ENCODE peak calls at places on chromosomes 5 and 9, in six cellular contexts. Z is tibial artery; O is CD4-positive, alpha-beta memory T cell; Y is pancreas; J is PC-3; R is GM23248. I is an unnamed sample.

GRCh38 chr9:87873607-87874319 is 8.9 kb upstream of the SPATA31E1 start:
- DNase-seq in Y (no peak), Z (no peak), O (no peak), R (no peak), J (no peak), I (no peak)

GRCh38 chr5:172102913-172103629 is 85.0 kb downstream of the STK10 start:
- DNase-seq in O (no peak), R (peak; percentile 99), Y (peak; percentile 53), J (peak; percentile 97), Z (peak; percentile 44), I (no peak)

GRCh38 chr9:135300346-135301141 is 179.0 kb upstream of the PPP1R26 start:
- DNase-seq in R (no peak), Z (no peak), Y (peak; percentile 59), J (no peak), O (no peak), I (no peak)

GRCh38 chr9:69234683-69235082 is 60.6 kb downstream of the TJP2 start:
- DNase-seq in R (no peak), O (no peak), Y (no peak), Z (no peak), J (no peak), I (no peak)

GRCh38 chr9:138119202-138120027 is 241.8 kb downstream of the CACNA1B start:
- DNase-seq in O (no peak), Y (no peak), J (no peak), R (no peak), Z (no peak), I (no peak)

GRCh38 chr5:33491941-33492340 is 51.2 kb downstream of the TARS1 start:
- DNase-seq in R (peak; percentile 25), O (no peak), Z (no peak), Y (no peak), J (no peak), I (no peak)

GRCh38 chr5:74575741-74576538 is 64.6 kb downstream of the ENC1 start:
- DNase-seq in O (peak; percentile 25), Z (no peak), R (peak; percentile 88), J (peak; percentile 86), Y (no peak), I (no peak)

GRCh38 chr9:26863074-26863473 is 29.5 kb downstream of the CAAP1 start:
- DNase-seq in Z (no peak), R (peak; percentile 44), J (peak; percentile 14), O (no peak), Y (no peak), I (no peak)

GRCh38 chr9:76333964-76334363 is 60.3 kb downstream of the RFK start:
- DNase-seq in R (no peak), O (no peak), Y (no peak), Z (no peak), J (no peak), I (no peak)

GRCh38 chr5:86880344-86880743 is 262.6 kb downstream of the COX7C start:
- DNase-seq in Z (no peak), Y (no peak), J (no peak), R (no peak), O (no peak), I (no peak)

GRCh38 chr5:42507451-42508092 is 84.3 kb downstream of the GHR start:
- DNase-seq in J (no peak), Z (no peak), O (no peak), R (no peak), Y (no peak), I (no peak)

GRCh38 chr9:6927838-6928237 is 170.1 kb downstream of the KDM4C start:
- DNase-seq in R (no peak), Z (no peak), O (no peak), Y (no peak), J (no peak), I (no peak)

GRCh38 chr5:43691275-43691674 is 88.3 kb downstream of the NNT start:
- DNase-seq in Y (no peak), O (no peak), J (no peak), Z (no peak), R (no peak), I (no peak)

GRCh38 chr9:72268961-72269360 is 96.0 kb downstream of the ZFAND5 start:
- DNase-seq in J (no peak), Y (no peak), Z (no peak), R (no peak), O (no peak), I (no peak)

GRCh38 chr9:99030082-99030481 is 74.8 kb upstream of the TGFBR1 start:
- DNase-seq in Y (no peak), R (peak; percentile 93), O (no peak), J (no peak), Z (no peak), I (no peak)

GRCh38 chr5:71623221-71623794 is 36.2 kb downstream of the MCCC2 start:
- DNase-seq in Z (no peak), O (no peak), J (no peak), R (no peak), Y (no peak), I (no peak)

GRCh38 chr5:40676643-40677333 is 2.9 kb upstream of the PTGER4 start:
- DNase-seq in R (peak; percentile 78), Y (no peak), Z (peak; percentile 64), O (no peak), J (peak; percentile 92), I (no peak)
- H3K4me3 ChIP-seq in R (peak overlapping the region; percentile 14), Y (no peak overlapping the region), Z (peak overlapping the region; percentile 17), O (no peak overlapping the region), J (peak overlapping the region; percentile 90), I (peak overlapping the region; percentile 11)

GRCh38 chr5:872301-872700 is 20.3 kb downstream of the BRD9 start:
- DNase-seq in J (no peak), Y (peak; percentile 21), O (no peak), R (no peak), Z (no peak), I (no peak)

GRCh38 chr5:868599-869135 is 17.9 kb upstream of the ZDHHC11 start:
- DNase-seq in Y (no peak), O (no peak), Z (no peak), J (no peak), R (no peak), I (no peak)

GRCh38 chr5:871596-872298 is 20.9 kb downstream of the BRD9 start:
- DNase-seq in R (no peak), J (no peak), O (no peak), Y (peak; percentile 34), Z (no peak), I (no peak)

GRCh38 chr5:873328-873727 is 19.3 kb downstream of the BRD9 start:
- DNase-seq in R (no peak), J (no peak), O (no peak), Y (peak; percentile 21), Z (no peak), I (no peak)

DNA sequence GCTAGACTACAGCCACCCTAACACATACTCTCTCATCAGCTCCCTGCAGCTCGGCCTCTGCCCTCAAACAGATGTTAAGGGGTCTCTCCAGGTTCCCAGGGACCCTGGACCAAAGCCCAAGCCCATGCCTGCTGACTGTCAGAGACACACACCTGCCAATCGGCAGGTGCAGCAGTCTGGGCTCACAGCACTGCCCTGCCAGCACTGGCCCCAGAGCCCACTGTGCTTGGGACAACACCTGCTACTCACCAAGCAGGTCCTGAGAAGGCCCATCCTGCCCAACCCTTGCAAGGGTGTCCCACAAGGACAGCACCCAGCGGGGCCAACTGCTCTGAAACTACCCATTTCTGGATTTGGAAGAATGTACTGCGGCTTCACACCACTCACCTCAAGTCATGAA is 20.2 kb upstream of the ZDHHC11 start:
- DNase-seq in Z (no peak), Y (peak; percentile 35), R (no peak), J (no peak), O (no peak), I (no peak)
- H3K9me3 ChIP-seq in Z (no peaks in the 10 kb centered on the region), Y (no peaks in the 10 kb centered on the region), R (no peaks in the 10 kb centered on the region), J (no peaks in the 10 kb centered on the region), O (no peaks in the 10 kb centered on the region), I (no peaks in the 10 kb centered on the region)

DNA sequence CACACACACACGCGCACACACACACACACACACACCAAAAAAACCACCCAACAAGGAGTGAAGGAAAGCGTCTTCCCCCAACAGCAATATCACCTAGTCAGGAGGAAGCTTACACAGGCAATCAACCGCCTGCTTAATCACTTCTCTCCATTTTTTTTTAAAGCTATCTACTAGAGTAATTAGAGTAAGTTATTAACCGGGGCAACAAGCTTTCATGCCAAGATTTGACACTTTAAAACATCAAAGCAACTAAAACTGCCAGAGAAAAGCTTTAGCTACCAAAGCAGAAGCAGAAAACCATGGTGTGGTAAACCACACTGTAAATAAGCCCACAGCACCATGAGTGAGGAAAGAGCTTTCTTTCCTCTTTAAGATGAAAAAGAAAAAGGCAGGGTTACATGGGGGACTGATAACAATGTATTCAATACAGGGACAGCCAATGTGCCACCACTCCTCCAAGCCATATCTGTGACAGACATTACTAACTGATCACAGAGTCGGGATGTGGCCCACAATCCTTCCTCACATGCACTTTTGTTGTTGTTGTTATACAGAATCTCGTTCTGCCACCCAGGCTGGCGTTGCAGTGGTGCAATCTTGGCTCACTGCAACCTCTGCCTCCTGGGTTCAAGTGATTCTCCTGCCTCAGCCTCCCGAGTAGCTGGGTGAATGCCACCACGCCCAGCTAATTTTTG is 282.1 kb downstream of the CRB2 start:
- DNase-seq in Y (no peak), O (peak; percentile 73), Z (no peak), J (no peak), R (no peak), I (peak; percentile 30)
- H3K4me1 ChIP-seq in Y (no peaks in the 10 kb centered on the region), O (peaks cover 35% of the 10 kb centered on the region), Z (peaks cover 10% of the 10 kb centered on the region), J (no peaks in the 10 kb centered on the region), R (no peaks in the 10 kb centered on the region), I (peaks cover 11% of the 10 kb centered on the region)

GRCh38 chr5:53549792-53550191 is 10.6 kb upstream of the NDUFS4 start:
- DNase-seq in Z (no peak), J (peak; percentile 23), R (peak; percentile 20), Y (no peak), O (no peak), I (no peak)

GRCh38 chr5:53542917-53543316 is 17.5 kb upstream of the NDUFS4 start:
- DNase-seq in J (no peak), Z (no peak), R (no peak), O (no peak), Y (no peak), I (no peak)

GRCh38 chr5:53547226-53547625 is 13.2 kb upstream of the NDUFS4 start:
- DNase-seq in Z (no peak), Y (no peak), J (no peak), R (no peak), O (no peak), I (no peak)

GRCh38 chr5:53543401-53543800 is 17.0 kb upstream of the NDUFS4 start:
- DNase-seq in J (no peak), Y (no peak), Z (no peak), O (no peak), R (peak; percentile 18), I (no peak)

DNA sequence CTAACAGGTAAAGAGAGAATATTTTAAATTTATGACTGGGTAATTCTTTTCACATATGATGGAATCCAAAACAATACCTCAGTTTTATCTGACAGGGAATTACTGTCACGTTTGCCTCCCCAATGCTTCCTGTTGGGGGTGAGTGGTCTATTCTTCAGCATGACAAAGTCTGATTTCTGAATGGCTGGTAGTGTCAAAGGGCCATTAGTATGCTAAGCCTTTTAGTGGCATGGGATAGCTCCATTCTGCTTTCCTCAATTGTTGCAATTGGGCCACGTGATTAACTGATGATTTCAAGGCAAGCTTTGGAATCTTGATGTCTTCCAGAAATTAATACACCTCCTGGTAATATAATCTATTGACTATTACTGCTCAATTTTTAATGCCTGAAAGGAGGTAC is 14.7 kb upstream of the NDUFS4 start:
- DNase-seq in Z (no peak), J (no peak), Y (no peak), O (no peak), R (no peak), I (no peak)
- H3K4me3 ChIP-seq in Z (no peak overlapping the region), J (no peak overlapping the region), Y (no peak overlapping the region), O (no peak overlapping the region), R (no peak overlapping the region), I (no peak overlapping the region)

GRCh38 chr9:122742003-122742402 is at the start of gene OR1L6:
- DNase-seq in J (no peak), O (no peak), Y (no peak), Z (no peak), R (no peak), I (no peak)
- H3K9me3 ChIP-seq in J (no peaks in the 10 kb centered on the region), O (no peaks in the 10 kb centered on the region), Y (no peaks in the 10 kb centered on the region), Z (no peaks in the 10 kb centered on the region), R (no peaks in the 10 kb centered on the region), I (no peaks in the 10 kb centered on the region)

I was measured in CD4-positive, CD25-positive, alpha-beta regulatory T cell.